ENCODE peak calls at places on chromosomes 11 and 22, in nine cellular contexts. S is AG08395, J is cardiac fibroblast, I is GM23248, C is left colon, G is iPS-NIHi11, M is B cell, F is tibial artery, V is EL. D is an unnamed sample.

GRCh38 chr22:18060646-18061620 is 16.9 kb upstream of the PEX26 start:
- DNase-seq in S (peak; percentile 62), J (peak; percentile 14), I (peak; percentile 88), C (peak; percentile 47), G (no peak), M (no peak), F (no peak), V (peak; percentile 91), D (no peak)

GRCh38 chr22:29030618-29031235 is 30.9 kb downstream of the C22orf31 start:
- DNase-seq in S (peak; percentile 83), J (peak; percentile 82), I (peak; percentile 81), C (peak; percentile 88), G (peak; percentile 91), M (no peak), F (peak; percentile 44), V (peak; percentile 84), D (peak; percentile 85)

GRCh38 chr11:27857014-27857413 is 156.8 kb upstream of the BDNF start:
- DNase-seq in S (no peak), J (no peak), I (no peak), C (no peak), G (no peak), M (no peak), F (no peak), V (no peak), D (no peak)

GRCh38 chr11:64165842-64166635 is at the start of gene MACROD1:
- DNase-seq in S (peak; percentile 91), J (peak; percentile 85), I (peak; percentile 95), C (peak; percentile 93), G (peak; percentile 84), M (peak; percentile 70), F (peak; percentile 88), V (peak; percentile 88), D (peak; percentile 93)

GRCh38 chr11:11895672-11896071 is 53.9 kb downstream of the USP47 start:
- DNase-seq in S (peak; percentile 5), J (peak; percentile 26), I (peak; percentile 35), C (no peak), G (no peak), M (no peak), F (no peak), V (no peak), D (no peak)

GRCh38 chr11:116837231-116838091 is at the start of gene APOA1:
- DNase-seq in S (no peak), J (no peak), I (no peak), C (no peak), G (peak; percentile 66), M (peak; percentile 17), F (no peak), V (no peak), D (no peak)

GRCh38 chr11:78327945-78328344 is 89.7 kb downstream of the GAB2 start:
- DNase-seq in S (no peak), J (no peak), I (no peak), C (no peak), G (no peak), M (no peak), F (no peak), V (no peak), D (no peak)

GRCh38 chr11:104918113-104918824 is 20.0 kb upstream of the CASP12 start:
- DNase-seq in S (peak; percentile 58), J (peak; percentile 84), I (peak; percentile 79), C (no peak), G (no peak), M (no peak), F (no peak), V (peak; percentile 77), D (no peak)

GRCh38 chr11:134292661-134293060 is 16.5 kb downstream of the GLB1L3 start:
- DNase-seq in S (no peak), J (no peak), I (no peak), C (no peak), G (no peak), M (no peak), F (no peak), V (no peak), D (no peak)

GRCh38 chr22:43398910-43399309 is 12.9 kb upstream of the MPPED1 start:
- DNase-seq in S (no peak), J (no peak), I (no peak), C (no peak), G (no peak), M (no peak), F (no peak), V (no peak), D (no peak)